ENCODE peak calls at places on chromosomes 11 and 22, in seven cellular contexts. I is CD4-positive, alpha-beta memory T cell; C is stimulated activated CD8-positive, alpha-beta memory T cell treated with anti-CD3 and anti-CD28 coated beads, Interleukin-4, amount 100 ng/mL, for 1 hour; N is M059J; U is hypothalamus; S is Calu3; E is EH. H is an unnamed sample.
A peak's percentile ranks its signal among the peaks of the same experiment; 100 is the strongest.

GRCh38 chr11:65133724-65134123 is 595 bp downstream of the SYVN1 start:
- DNase-seq in E (no peak), N (no peak), I (no peak), C (no peak), S (no peak), U (no peak), H (peak; percentile 72)

GRCh38 chr22:28710112-28710888 is 30.7 kb upstream of the TTC28 start:
- DNase-seq in U (no peak), C (no peak), N (peak; percentile 57), E (peak; percentile 87), S (no peak), I (no peak), H (no peak)

GRCh38 chr11:109423114-109423859 is 1.3 kb downstream of the C11orf87 start:
- DNase-seq in C (no peak), U (no peak), E (peak; percentile 21), N (peak; percentile 61), S (no peak), I (no peak), H (peak; percentile 39)

GRCh38 chr22:24697671-24698082 is 76.8 kb downstream of the PIWIL3 start:
- DNase-seq in E (no peak), C (no peak), N (no peak), S (no peak), I (no peak), U (no peak), H (no peak)

GRCh38 chr11:130278745-130279144 is 36.0 kb downstream of the ZBTB44 start:
- DNase-seq in S (no peak), E (no peak), I (no peak), N (peak; percentile 4), U (no peak), C (no peak), H (no peak)

GRCh38 chr11:91850533-91851305 is 373.9 kb upstream of the FAT3 start:
- DNase-seq in E (no peak), I (no peak), C (no peak), S (no peak), U (no peak), N (no peak), H (no peak)

GRCh38 chr11:107957109-107957588 is 28.9 kb downstream of the RAB39A start:
- DNase-seq in C (no peak), U (no peak), E (peak; percentile 34), N (peak; percentile 4), I (no peak), S (no peak), H (no peak)

GRCh38 chr11:134181707-134182106 is 42.1 kb downstream of the NCAPD3 start:
- DNase-seq in C (no peak), I (no peak), N (no peak), U (no peak), E (peak; percentile 62), S (no peak), H (no peak)

GRCh38 chr11:27293500-27294417 is 69.3 kb downstream of the CCDC34 start:
- DNase-seq in E (peak; percentile 73), N (peak; percentile 84), C (no peak), U (no peak), I (no peak), S (no peak), H (no peak)

H was measured in Right ventricle myocardium superior.